ENCODE peak calls at places on chromosome 7, in ten cellular contexts. J is hepatocyte; D is body of pancreas; Q is cardiac muscle cell; E is Panc1; T is right atrium auricular region; M is CD8-positive, alpha-beta T cell; C is mammary epithelial cell; L is heart left ventricle; Z is sigmoid colon. N is an unnamed sample.

GRCh38 chr7:148698397-148699023 is at the start of gene CUL1:
- DNase-seq in J (peak), D (peak), Q (peak), E (no peak), T (peak), M (peak), C (peak), L (peak), Z (peak), N (peak)

GRCh38 chr7:107660381-107661080 is at the start of gene SLC26A4:
- DNase-seq in J (peak), D (peak), Q (peak), E (no peak), T (no peak), M (no peak), C (no peak), L (no peak), Z (no peak), N (no peak)

GRCh38 chr7:158486919-158487318 is 100.7 kb downstream of the PTPRN2 start:
- DNase-seq in J (no peak), D (no peak), Q (no peak), E (no peak), T (no peak), M (no peak), C (no peak), L (no peak), Z (no peak), N (no peak)

GRCh38 chr7:110119883-110120581 is 970.9 kb upstream of the LRRN3 start:
- DNase-seq in J (peak), D (no peak), Q (no peak), E (no peak), T (no peak), M (no peak), C (peak), L (no peak), Z (no peak), N (no peak)

GRCh38 chr7:91596287-91596686 is 284.2 kb downstream of the MTERF1 start:
- DNase-seq in J (no peak), D (no peak), Q (no peak), E (no peak), T (no peak), M (no peak), C (no peak), L (no peak), Z (no peak), N (no peak)

GRCh38 chr7:24786941-24787340 is 29.7 kb upstream of the GSDME start:
- DNase-seq in J (no peak), D (no peak), Q (peak), E (peak), T (no peak), M (no peak), C (peak), L (no peak), Z (no peak), N (no peak)

GRCh38 chr7:80415114-80415513 is 96.8 kb downstream of the GNAT3 start:
- DNase-seq in J (no peak), D (no peak), Q (no peak), E (no peak), T (no peak), M (no peak), C (no peak), L (no peak), Z (no peak), N (no peak)

GRCh38 chr7:37141742-37142141 is 306.9 kb downstream of the ELMO1 start:
- DNase-seq in J (no peak), D (no peak), Q (no peak), E (no peak), T (no peak), M (no peak), C (no peak), L (no peak), Z (no peak), N (no peak)

GRCh38 chr7:129773871-129774270 is 162.4 kb downstream of the NRF1 start:
- DNase-seq in J (no peak), D (no peak), Q (no peak), E (no peak), T (no peak), M (no peak), C (no peak), L (no peak), Z (no peak), N (no peak)

GRCh38 chr7:73364006-73364728 is 36.2 kb downstream of the FKBP6 start:
- DNase-seq in J (no peak), D (no peak), Q (no peak), E (no peak), T (no peak), M (no peak), C (no peak), L (no peak), Z (no peak), N (no peak)

GRCh38 chr7:143354965-143355364 is 7.5 kb downstream of the FAM131B start:
- DNase-seq in J (no peak), D (no peak), Q (no peak), E (no peak), T (no peak), M (no peak), C (no peak), L (no peak), Z (no peak), N (no peak)

GRCh38 chr7:29454899-29455451 is 108.7 kb upstream of the PRR15 start:
- DNase-seq in J (no peak), D (no peak), Q (no peak), E (no peak), T (no peak), M (no peak), C (no peak), L (no peak), Z (no peak), N (no peak)

GRCh38 chr7:947391-948210 is 6.9 kb downstream of the ADAP1 start:
- DNase-seq in J (no peak), D (no peak), Q (no peak), E (no peak), T (no peak), M (no peak), C (no peak), L (no peak), Z (peak), N (peak)

GRCh38 chr7:32154797-32155196 is 84.6 kb upstream of the PDE1C start:
- DNase-seq in J (no peak), D (no peak), Q (peak), E (no peak), T (peak), M (no peak), C (no peak), L (peak), Z (no peak), N (peak)

GRCh38 chr7:121076350-121077164 is 88.0 kb downstream of the CPED1 start:
- DNase-seq in J (peak), D (no peak), Q (peak), E (no peak), T (no peak), M (no peak), C (peak), L (no peak), Z (no peak), N (no peak)

GRCh38 chr7:2661096-2661449 is 26.9 kb upstream of the AMZ1 start:
- DNase-seq in J (no peak), D (no peak), Q (no peak), E (no peak), T (no peak), M (no peak), C (no peak), L (no peak), Z (no peak), N (no peak)

GRCh38 chr7:77330169-77330882 is 85.8 kb downstream of the GSAP start:
- DNase-seq in J (no peak), D (no peak), Q (peak), E (no peak), T (no peak), M (no peak), C (peak), L (peak), Z (no peak), N (no peak)

GRCh38 chr7:45990276-45990675 is 69.2 kb upstream of the IGFBP3 start:
- DNase-seq in J (no peak), D (no peak), Q (no peak), E (no peak), T (no peak), M (no peak), C (no peak), L (no peak), Z (no peak), N (no peak)

DNA sequence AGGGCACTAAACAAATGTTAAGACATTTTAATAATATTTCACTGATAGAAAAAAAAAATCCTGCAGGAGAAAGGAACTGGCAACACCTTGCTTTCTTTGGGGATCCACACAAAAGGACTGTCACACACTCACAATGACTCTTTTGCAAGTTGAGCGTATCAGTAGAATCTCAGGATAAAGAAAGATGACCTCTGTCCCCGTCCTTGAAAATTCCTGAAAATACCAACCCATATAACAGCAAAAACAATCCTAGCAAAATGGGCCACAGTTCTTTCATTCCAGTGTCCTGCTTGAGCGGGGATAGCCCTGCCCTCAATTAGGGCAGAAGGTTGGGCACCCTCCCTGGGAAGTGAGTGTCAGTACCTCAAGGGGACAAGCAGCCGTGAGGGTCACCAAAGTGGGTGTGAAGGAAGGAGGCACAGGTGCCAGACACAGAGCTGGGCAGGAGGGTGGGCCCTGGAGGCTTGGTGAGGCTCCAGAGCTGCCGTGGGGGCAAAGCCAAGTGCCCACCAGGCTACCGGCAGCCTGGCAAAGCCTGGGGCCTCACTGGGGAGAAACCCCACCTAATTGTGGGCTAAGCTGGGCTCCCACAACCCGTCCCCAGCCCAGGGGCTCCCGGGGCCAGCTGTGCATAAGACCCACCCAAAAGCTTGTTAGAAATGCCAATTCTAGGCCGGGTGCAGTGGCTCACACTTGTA is 2.8 kb downstream of the WDR86 start:
- DNase-seq in J (no peak), D (no peak), Q (no peak), E (no peak), T (no peak), M (no peak), C (no peak), L (no peak), Z (peak), N (no peak)
- H3K27ac ChIP-seq in J (no peak), D (no peak), Q (no peak), E (no peak), T (no peak), M (no peak), C (no peak), L (no peak), Z (no peak), N (no peak)

DNA sequence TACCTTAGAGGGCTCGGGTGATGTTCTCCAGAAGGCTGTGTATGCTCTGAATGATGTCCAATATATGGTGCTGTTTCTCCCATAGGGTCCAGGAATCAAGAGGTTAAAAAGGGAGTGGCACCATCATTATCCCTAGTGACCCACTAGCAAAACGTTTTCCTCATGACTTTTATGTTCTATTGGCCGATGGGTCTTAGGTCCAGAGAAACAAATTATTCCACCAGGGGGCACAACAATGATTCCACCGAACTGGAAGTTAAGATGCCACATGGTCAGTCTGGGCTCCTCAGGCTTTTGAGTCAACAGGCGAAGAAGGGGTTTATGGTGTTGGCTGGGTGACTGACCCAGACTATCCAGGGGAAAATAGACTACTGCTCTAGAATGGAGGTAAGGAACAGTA is 256.1 kb downstream of the COBL start:
- DNase-seq in J (no peak), D (no peak), Q (no peak), E (no peak), T (peak), M (no peak), C (no peak), L (no peak), Z (no peak), N (no peak)
- TF ChIP-seq CTCF in J (no peak), D (no peak), Q (no peak), E (no peak), T (no peak), M (no peak), C (peak), L (peak), Z (no peak), N (peak)

DNA sequence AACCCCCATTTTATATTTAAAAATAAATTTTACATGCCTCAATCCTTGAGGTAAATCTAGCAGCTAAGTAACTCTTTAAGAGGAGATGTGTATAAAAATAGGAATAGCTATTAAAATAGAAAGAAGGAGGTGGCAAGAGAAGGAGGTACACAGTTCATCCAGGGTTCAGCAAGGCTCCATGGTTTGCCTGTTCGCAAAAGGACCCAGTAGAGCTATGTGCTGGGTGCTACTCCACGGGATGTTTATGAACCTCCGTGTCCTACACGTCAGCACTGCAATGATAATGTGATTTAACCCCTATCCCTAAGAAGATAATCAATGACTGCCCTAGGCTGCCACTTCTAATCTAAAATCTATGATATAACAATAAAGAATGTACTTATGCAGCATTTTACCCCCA is 926 bp upstream of the DENND11 start:
- DNase-seq in J (no peak), D (no peak), Q (no peak), E (no peak), T (no peak), M (no peak), C (no peak), L (no peak), Z (no peak), N (no peak)
- H3K4me3 ChIP-seq in J (no peak), D (no peak), Q (peak), E (no peak), T (no peak), M (no peak), C (no peak), L (peak), Z (peak), N (peak)

DNA sequence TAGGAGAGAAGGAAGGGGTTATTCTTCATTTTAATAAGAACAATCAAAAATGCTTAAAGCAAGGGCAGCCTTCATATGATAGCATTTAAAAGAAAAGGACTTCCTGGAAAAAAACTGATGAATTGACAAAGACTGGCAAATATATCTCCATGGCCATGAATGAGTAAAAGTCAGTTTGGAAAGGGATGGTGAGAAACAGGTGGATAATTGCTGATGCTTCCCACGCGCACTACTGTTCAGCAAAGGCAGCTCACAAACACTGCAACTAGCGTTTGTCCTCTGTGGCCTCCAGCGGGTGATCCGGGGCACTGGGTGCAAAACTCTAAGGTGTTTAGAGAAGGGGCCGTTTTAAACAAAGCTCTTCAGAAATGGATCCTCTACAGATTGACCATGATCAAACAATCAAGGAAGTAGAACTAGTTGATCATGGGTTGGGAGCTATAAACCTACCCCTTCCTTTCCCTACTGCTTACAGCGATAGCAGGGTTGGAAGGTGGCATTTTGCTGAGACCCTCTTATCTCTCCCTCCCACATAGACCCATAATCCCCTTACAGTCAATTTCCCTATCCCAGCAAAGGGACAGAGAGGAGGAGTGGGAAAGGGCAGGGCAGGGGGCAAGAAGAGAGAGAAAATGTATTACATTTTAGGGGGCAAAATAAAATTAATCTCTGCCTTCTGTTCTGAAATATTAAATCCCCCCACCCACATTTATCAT is 53.8 kb downstream of the SMURF1 start:
- DNase-seq in J (no peak), D (peak), Q (no peak), E (no peak), T (no peak), M (no peak), C (no peak), L (no peak), Z (no peak), N (no peak)
- H3K27ac ChIP-seq in J (no peak), D (peak), Q (peak), E (no peak), T (no peak), M (no peak), C (no peak), L (no peak), Z (no peak), N (no peak)

GRCh38 chr7:156778201-156778600 is 114.8 kb downstream of the LMBR1 start:
- DNase-seq in J (no peak), D (no peak), Q (no peak), E (no peak), T (no peak), M (no peak), C (no peak), L (no peak), Z (no peak), N (no peak)
- TF ChIP-seq CTCF in J (no peak), D (no peak), Q (no peak), E (peak), T (no peak), M (no peak), C (no peak), L (peak), Z (no peak), N (no peak)

GRCh38 chr7:94838717-94839116 is 68.7 kb upstream of the PPP1R9A start:
- DNase-seq in J (no peak), D (no peak), Q (no peak), E (no peak), T (no peak), M (no peak), C (no peak), L (no peak), Z (no peak), N (no peak)
- H3K4me3 ChIP-seq in J (no peak), D (no peak), Q (no peak), E (no peak), T (no peak), M (no peak), C (no peak), L (no peak), Z (no peak), N (no peak)

GRCh38 chr7:43450894-43451293 is 132.0 kb upstream of the STK17A start:
- DNase-seq in J (no peak), D (no peak), Q (no peak), E (no peak), T (no peak), M (no peak), C (no peak), L (no peak), Z (no peak), N (no peak)
- H3K27ac ChIP-seq in J (no peak), D (no peak), Q (no peak), E (no peak), T (no peak), M (no peak), C (no peak), L (no peak), Z (no peak), N (no peak)

GRCh38 chr7:111499027-111499426 is 63.3 kb downstream of the IMMP2L start:
- DNase-seq in J (no peak), D (no peak), Q (peak), E (peak), T (no peak), M (no peak), C (peak), L (no peak), Z (no peak), N (no peak)

GRCh38 chr7:111498608-111499007 is 63.7 kb downstream of the IMMP2L start:
- DNase-seq in J (no peak), D (no peak), Q (no peak), E (peak), T (no peak), M (no peak), C (peak), L (no peak), Z (no peak), N (no peak)

GRCh38 chr7:111492234-111492633 is 70.1 kb downstream of the IMMP2L start:
- DNase-seq in J (no peak), D (no peak), Q (no peak), E (no peak), T (no peak), M (no peak), C (no peak), L (no peak), Z (no peak), N (no peak)

DNA sequence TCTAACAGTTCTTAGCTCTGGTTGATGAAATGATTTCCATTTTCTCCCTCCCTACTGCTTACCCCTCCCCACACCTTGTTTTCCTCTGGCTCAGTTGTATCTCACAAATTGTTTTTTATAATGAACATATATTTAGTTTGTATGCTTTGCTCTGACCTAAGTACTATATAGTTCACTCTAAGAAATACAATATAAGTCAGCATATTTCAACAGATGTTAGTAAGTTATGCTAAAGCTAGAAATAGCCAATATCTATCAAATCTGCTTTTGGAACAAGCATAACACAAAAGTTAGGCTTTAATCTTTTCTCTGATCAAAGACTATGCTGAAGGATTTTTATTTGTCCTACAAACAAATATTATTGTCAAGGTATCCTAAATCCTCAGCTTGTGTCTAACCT is 67.1 kb downstream of the IMMP2L start:
- DNase-seq in J (no peak), D (no peak), Q (no peak), E (no peak), T (no peak), M (no peak), C (no peak), L (no peak), Z (no peak), N (no peak)
- TF ChIP-seq CTCF in J (no peak), D (no peak), Q (no peak), E (no peak), T (no peak), M (no peak), C (no peak), L (no peak), Z (no peak), N (no peak)

N was measured in left ventricle myocardium inferior.